ENCODE peak calls at places on chromosomes 12 and 14, in eight cellular contexts. F is OCI-LY7, L is mesendoderm, K is PC-3, U is GM12878, C is transverse colon, E is right lobe of liver, V is IMR-90. M is an unnamed sample. For H3K36me3, the result is how much of the 10 kb centered on the place peaks cover.

GRCh38 chr12:52395761-52396434 is 10.2 kb downstream of the KRT82 start:
- DNase-seq in F (peak), L (peak), K (peak), U (no peak), C (peak), E (no peak), V (no peak), M (peak)

GRCh38 chr12:104683831-104684503 is 227.2 kb downstream of the CHST11 start:
- DNase-seq in F (no peak), L (no peak), K (no peak), U (no peak), C (no peak), E (no peak), V (no peak), M (no peak)

GRCh38 chr14:99755068-99755405 is 38.2 kb upstream of the EML1 start:
- DNase-seq in F (no peak), L (no peak), K (peak), U (no peak), C (no peak), E (peak), V (no peak), M (no peak)

GRCh38 chr12:58897969-58898368 is 22.3 kb downstream of the LRIG3 start:
- DNase-seq in F (no peak), L (no peak), K (no peak), U (no peak), C (no peak), E (no peak), V (no peak), M (no peak)

GRCh38 chr14:75566321-75566720 is 12.1 kb upstream of the FLVCR2 start:
- DNase-seq in F (no peak), L (no peak), K (peak), U (no peak), C (no peak), E (no peak), V (no peak), M (no peak)

GRCh38 chr14:22266141-22266442 is 322.9 kb downstream of the DAD1 start:
- DNase-seq in F (no peak), L (no peak), K (peak), U (no peak), C (no peak), E (no peak), V (peak), M (no peak)

GRCh38 chr12:58811346-58811745 is 109.0 kb downstream of the LRIG3 start:
- DNase-seq in F (no peak), L (no peak), K (no peak), U (no peak), C (no peak), E (no peak), V (no peak), M (no peak)

GRCh38 chr14:50736932-50737419 is 68.9 kb upstream of the SAV1 start:
- DNase-seq in F (no peak), L (peak), K (no peak), U (peak), C (no peak), E (no peak), V (no peak), M (no peak)

GRCh38 chr14:29536886-29537511 is 390.6 kb downstream of the PRKD1 start:
- DNase-seq in F (peak), L (no peak), K (peak), U (no peak), C (no peak), E (no peak), V (peak), M (no peak)

GRCh38 chr14:104100171-104101085 is 14.9 kb downstream of the ASPG start:
- DNase-seq in F (no peak), L (no peak), K (no peak), U (no peak), C (peak), E (peak), V (no peak), M (no peak)
- H3K27ac ChIP-seq in F (no peak), L (no peak), K (no peak), U (no peak), C (peak), E (no peak), V (no peak), M (no peak)

GRCh38 chr14:77439861-77440260 is 16.5 kb upstream of the NOXRED1 start:
- DNase-seq in F (no peak), L (no peak), K (no peak), U (no peak), C (no peak), E (no peak), V (no peak), M (no peak)
- H3K36me3 ChIP-seq in F (half or more), L (under half), K (under half), U (under half), C (under half), E (under half), V (half or more), M (under half)

GRCh38 chr14:101772770-101773169 is 11.3 kb downstream of the PPP2R5C start:
- DNase-seq in F (no peak), L (no peak), K (peak), U (no peak), C (no peak), E (no peak), V (no peak), M (no peak)

GRCh38 chr14:101774006-101774755 is 12.7 kb downstream of the PPP2R5C start:
- DNase-seq in F (peak), L (no peak), K (no peak), U (no peak), C (no peak), E (no peak), V (no peak), M (no peak)

GRCh38 chr14:101774814-101775213 is 13.3 kb downstream of the PPP2R5C start:
- DNase-seq in F (peak), L (no peak), K (no peak), U (no peak), C (no peak), E (no peak), V (no peak), M (no peak)

GRCh38 chr14:101775756-101776292 is 14.3 kb downstream of the PPP2R5C start:
- DNase-seq in F (peak), L (no peak), K (no peak), U (no peak), C (no peak), E (no peak), V (no peak), M (no peak)

DNA sequence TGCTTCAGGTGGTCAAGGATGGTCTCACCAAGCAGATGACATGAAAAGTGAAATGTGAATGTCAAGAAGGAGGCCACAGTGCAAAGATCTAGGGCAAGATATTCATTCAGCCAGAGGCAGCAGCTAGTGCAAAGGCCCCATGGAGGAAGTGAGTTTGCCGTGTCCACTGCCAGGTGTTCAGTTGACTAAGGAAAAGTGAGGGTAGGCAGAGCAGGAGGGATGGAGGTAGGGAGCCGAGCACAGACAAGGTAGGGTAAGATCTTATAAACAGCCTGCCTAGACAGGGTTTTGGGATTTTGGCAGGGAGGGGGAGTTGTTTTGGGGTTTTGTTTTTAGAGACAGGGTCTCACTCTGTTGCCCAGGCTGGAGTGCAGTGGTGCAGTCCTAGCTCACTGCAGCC is 11.9 kb downstream of the PPP2R5C start:
- DNase-seq in F (peak), L (no peak), K (no peak), U (no peak), C (no peak), E (no peak), V (no peak), M (no peak)
- H3K4me3 ChIP-seq in F (peak), L (no peak), K (no peak), U (no peak), C (no peak), E (no peak), V (no peak), M (no peak)

DNA sequence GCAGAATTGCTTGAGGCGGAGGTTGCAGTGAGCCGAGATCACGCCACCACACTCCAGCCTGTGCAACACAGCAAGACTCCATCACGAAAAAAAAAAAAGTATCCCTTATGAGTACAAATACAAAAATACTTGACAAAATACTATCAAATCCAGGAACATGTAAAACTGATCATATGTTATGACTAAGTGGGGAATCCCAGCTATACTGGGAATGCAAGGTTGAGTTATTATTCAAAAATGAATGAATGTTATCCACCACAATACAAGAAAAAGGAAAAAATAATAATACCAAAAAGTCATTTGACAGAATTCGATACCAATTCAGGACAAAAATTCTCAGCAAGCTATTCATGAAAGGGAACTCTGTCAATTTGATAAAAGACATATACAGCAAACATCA is 32.6 kb downstream of the MOK start:
- DNase-seq in F (no peak), L (no peak), K (no peak), U (no peak), C (no peak), E (no peak), V (peak), M (no peak)
- H3K27ac ChIP-seq in F (no peak), L (no peak), K (peak), U (no peak), C (no peak), E (no peak), V (no peak), M (no peak)

DNA sequence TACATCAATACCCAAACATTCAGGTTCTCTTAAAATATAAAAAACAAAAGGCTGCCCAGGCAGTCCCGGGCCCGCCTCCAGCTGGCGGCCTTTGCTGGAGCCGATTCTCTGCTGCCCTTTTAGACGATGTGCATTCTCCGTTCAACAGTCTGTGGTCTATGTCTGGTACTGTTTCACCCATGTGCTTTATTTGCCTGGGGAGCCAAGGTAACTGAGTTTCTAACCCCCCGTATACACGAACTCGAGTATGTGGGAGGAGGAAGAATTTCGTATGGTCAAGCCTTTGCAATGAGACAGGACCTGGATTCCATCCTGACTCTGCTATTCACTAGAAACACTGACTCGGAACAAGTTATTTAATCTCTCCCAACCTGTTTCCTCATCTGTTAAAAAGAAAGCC is 54.1 kb upstream of the GPR68 start:
- DNase-seq in F (no peak), L (no peak), K (no peak), U (no peak), C (no peak), E (no peak), V (no peak), M (no peak)
- H3K36me3 ChIP-seq in F (half or more), L (under half), K (under half), U (half or more), C (under half), E (under half), V (under half), M (under half)

GRCh38 chr12:131607658-131608447 is 103.0 kb upstream of the SFSWAP start:
- DNase-seq in F (no peak), L (no peak), K (no peak), U (peak), C (peak), E (no peak), V (no peak), M (no peak)
- H3K4me3 ChIP-seq in F (no peak), L (no peak), K (no peak), U (peak), C (no peak), E (no peak), V (no peak), M (no peak)

GRCh38 chr12:6782903-6783571 is 6.3 kb upstream of the CD4 start:
- DNase-seq in F (peak), L (no peak), K (no peak), U (no peak), C (no peak), E (no peak), V (no peak), M (no peak)
- H3K27ac ChIP-seq in F (no peak), L (no peak), K (no peak), U (no peak), C (no peak), E (no peak), V (no peak), M (no peak)

M was measured in pancreas.